ENCODE peak calls at places on chromosome 17, in five cellular contexts. S is fibroblast of the aortic adventitia, P is natural killer cell, V is GM12865, W is nephron progenitor cell. N is an unnamed sample.

GRCh38 chr17:70535986-70536385 is 366.7 kb downstream of the KCNJ2 start:
- DNase-seq in S (no peak), P (no peak), V (no peak), W (no peak), N (no peak)

GRCh38 chr17:77516902-77517301 is 376.1 kb downstream of the SEC14L1 start:
- DNase-seq in S (peak; percentile 55), P (no peak), V (no peak), W (no peak), N (no peak)

GRCh38 chr17:79844869-79845600 is 5.8 kb upstream of the CBX4 start:
- DNase-seq in S (peak; percentile 22), P (peak; percentile 59), V (peak; percentile 41), W (peak; percentile 71), N (no peak)

GRCh38 chr17:41762841-41763240 is 23.7 kb downstream of the JUP start:
- DNase-seq in S (no peak), P (no peak), V (no peak), W (no peak), N (no peak)

GRCh38 chr17:31743767-31744166 is 115.3 kb downstream of the COPRS start:
- DNase-seq in S (peak; percentile 70), P (no peak), V (no peak), W (no peak), N (no peak)

GRCh38 chr17:77462101-77462500 is 321.3 kb downstream of the SEC14L1 start:
- DNase-seq in S (no peak), P (no peak), V (peak; percentile 95), W (no peak), N (no peak)

GRCh38 chr17:9986754-9987382 is 81.8 kb upstream of the RCVRN start:
- DNase-seq in S (no peak), P (no peak), V (no peak), W (no peak), N (no peak)

GRCh38 chr17:80219013-80219776 is 938 bp downstream of the SGSH start:
- DNase-seq in S (peak; percentile 86), P (peak; percentile 93), V (peak; percentile 92), W (no peak), N (no peak)

GRCh38 chr17:62704381-62704971 is 77.0 kb downstream of the MRC2 start:
- DNase-seq in S (peak; percentile 16), P (no peak), V (no peak), W (peak; percentile 45), N (no peak)

GRCh38 chr17:61578645-61579044 is 12.4 kb downstream of the NACA2 start:
- DNase-seq in S (no peak), P (no peak), V (no peak), W (no peak), N (no peak)

GRCh38 chr17:19943026-19943425 is 34.6 kb downstream of the AKAP10 start:
- DNase-seq in S (no peak), P (no peak), V (no peak), W (no peak), N (no peak)

GRCh38 chr17:80129006-80129565 is 17.8 kb downstream of the EIF4A3 start:
- DNase-seq in S (peak; percentile 51), P (no peak), V (no peak), W (no peak), N (no peak)

GRCh38 chr17:68127914-68128313 is 92.4 kb downstream of the KPNA2 start:
- DNase-seq in S (no peak), P (no peak), V (no peak), W (no peak), N (no peak)

GRCh38 chr17:8753976-8754440 is 4.3 kb downstream of the SPDYE4 start:
- DNase-seq in S (peak; percentile 37), P (no peak), V (peak; percentile 50), W (no peak), N (no peak)

GRCh38 chr17:7685533-7686220 is 1.6 kb downstream of the TP53 start:
- DNase-seq in S (peak; percentile 94), P (peak; percentile 91), V (peak; percentile 96), W (peak; percentile 88), N (peak; percentile 93)

GRCh38 chr17:5237541-5238016 is 2.9 kb upstream of the SCIMP start:
- DNase-seq in S (peak; percentile 49), P (peak; percentile 63), V (peak; percentile 96), W (peak; percentile 45), N (no peak)

GRCh38 chr17:3647769-3648540 is 11.4 kb downstream of the CTNS start:
- DNase-seq in S (peak; percentile 44), P (no peak), V (peak; percentile 67), W (peak; percentile 68), N (no peak)

GRCh38 chr17:75783069-75783783 is 1.4 kb upstream of the UNK start:
- DNase-seq in S (peak; percentile 77), P (no peak), V (peak; percentile 87), W (no peak), N (no peak)
- TF ChIP-seq CTCF in S (peak; percentile 81), P (peak; percentile 88), V (peak; percentile 58), W (peak; percentile 54), N (peak; percentile 85)

GRCh38 chr17:39239640-39240314 is 14.0 kb upstream of the STAC2 start:
- DNase-seq in S (no peak), P (peak; percentile 47), V (peak; percentile 72), W (peak; percentile 76), N (no peak)
- TF ChIP-seq CTCF in S (peak; percentile 57), P (peak; percentile 58), V (peak; percentile 77), W (peak; percentile 61), N (peak; percentile 75)

GRCh38 chr17:35044181-35044580 is 19.3 kb downstream of the RFFL start:
- DNase-seq in S (no peak), P (no peak), V (no peak), W (no peak), N (no peak)
- TF ChIP-seq CTCF in S (no peak), P (no peak), V (no peak), W (no peak), N (no peak)

GRCh38 chr17:48569676-48570324 is 8.3 kb downstream of the HOXB4 start:
- DNase-seq in S (peak; percentile 68), P (no peak), V (no peak), W (no peak), N (no peak)
- TF ChIP-seq CTCF in S (peak; percentile 35), P (no peak), V (no peak), W (no peak), N (peak; percentile 49)

DNA sequence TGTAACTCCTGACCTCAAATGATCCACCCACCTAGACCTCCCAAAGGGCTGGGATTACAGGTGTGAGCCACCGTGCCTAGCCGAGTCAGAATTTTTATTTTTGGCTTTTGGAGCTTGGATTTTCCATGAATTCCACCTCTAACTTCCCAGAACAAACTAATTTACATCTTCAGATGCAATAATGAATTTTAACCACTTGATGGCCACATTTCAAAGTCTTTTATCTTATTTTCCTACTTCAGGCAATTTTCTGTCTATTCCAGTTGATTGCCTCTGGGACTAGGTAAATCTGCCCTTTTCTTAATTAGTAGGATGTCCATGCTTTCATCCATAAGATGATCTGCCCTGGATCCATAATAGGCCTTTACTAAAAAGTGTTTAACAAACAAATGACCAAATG is 156.4 kb upstream of the ANKFN1 start:
- DNase-seq in S (no peak), P (no peak), V (no peak), W (no peak), N (no peak)
- TF ChIP-seq CTCF in S (no peak), P (no peak), V (no peak), W (no peak), N (peak; percentile 45)

DNA sequence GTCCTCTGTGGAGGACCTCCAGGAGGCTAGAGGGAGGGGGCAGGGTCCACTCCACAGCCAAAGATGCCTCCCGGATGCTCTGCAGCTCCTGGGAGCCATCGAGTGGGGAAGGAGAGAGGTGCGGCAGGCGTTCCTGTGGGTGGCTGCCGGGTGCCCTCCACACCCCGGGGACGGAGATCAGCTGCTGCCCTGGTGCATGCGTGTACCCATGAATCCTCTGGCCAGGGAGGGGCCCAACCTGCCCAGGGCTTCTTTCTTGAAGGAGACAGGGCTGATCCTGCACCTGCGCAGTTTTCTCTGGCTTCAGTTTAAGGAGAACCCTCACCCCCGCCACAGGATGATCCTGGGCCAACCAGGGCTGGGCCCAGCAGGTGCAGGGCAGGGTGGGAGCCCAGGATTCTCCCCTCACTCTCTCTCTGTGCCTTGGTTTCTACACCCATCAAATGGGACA is 33.5 kb upstream of the DOC2B start:
- DNase-seq in S (no peak), P (no peak), V (no peak), W (no peak), N (no peak)
- TF ChIP-seq CTCF in S (no peak), P (no peak), V (no peak), W (no peak), N (no peak)